ENCODE peak calls at places on chromosomes 16 and 17, in five cellular contexts. One of them, this sample, is unnamed.

GRCh38 chr16:68539704-68540370 is 746 bp downstream of the ZFP90 start:
- DNase-seq in testis: no peak
- DNase-seq in ovary: no peak
- DNase-seq in transverse colon: no peak
- DNase-seq in upper lobe of left lung: no peak
- DNase-seq in this sample: no peak

GRCh38 chr17:5373112-5373511 is 46.4 kb downstream of the NUP88 start:
- DNase-seq in testis: no peak
- DNase-seq in ovary: no peak
- DNase-seq in transverse colon: no peak
- DNase-seq in upper lobe of left lung: no peak
- DNase-seq in this sample: no peak

GRCh38 chr17:7702776-7703175 is 2.2 kb upstream of the EFNB3 start:
- DNase-seq in testis: no peak
- DNase-seq in ovary: no peak
- DNase-seq in transverse colon: no peak
- DNase-seq in upper lobe of left lung: no peak
- DNase-seq in this sample: no peak

GRCh38 chr17:64679710-64680216 is 17.7 kb upstream of the SMURF2 start:
- DNase-seq in testis: no peak
- DNase-seq in ovary: no peak
- DNase-seq in transverse colon: no peak
- DNase-seq in upper lobe of left lung: no peak
- DNase-seq in this sample: no peak

GRCh38 chr17:35299108-35299507 is 56.2 kb downstream of the SLFN5 start:
- DNase-seq in testis: no peak
- DNase-seq in ovary: no peak
- DNase-seq in transverse colon: no peak
- DNase-seq in upper lobe of left lung: no peak
- DNase-seq in this sample: no peak

GRCh38 chr17:83057397-83057761 is 22.0 kb upstream of the METRNL start:
- DNase-seq in testis: no peak
- DNase-seq in ovary: no peak
- DNase-seq in transverse colon: no peak
- DNase-seq in upper lobe of left lung: peak; percentile 69
- DNase-seq in this sample: no peak

GRCh38 chr17:70767102-70767701 is 597.9 kb downstream of the KCNJ2 start:
- DNase-seq in testis: no peak
- DNase-seq in ovary: no peak
- DNase-seq in transverse colon: no peak
- DNase-seq in upper lobe of left lung: no peak
- DNase-seq in this sample: no peak

GRCh38 chr16:1906052-1906845 is 12.0 kb downstream of the HS3ST6 start:
- DNase-seq in testis: no peak
- DNase-seq in ovary: no peak
- DNase-seq in transverse colon: no peak
- DNase-seq in upper lobe of left lung: no peak
- DNase-seq in this sample: peak; percentile 91

GRCh38 chr16:84423416-84423837 is 55.1 kb downstream of the ATP2C2 start:
- DNase-seq in testis: no peak
- DNase-seq in ovary: no peak
- DNase-seq in transverse colon: no peak
- DNase-seq in upper lobe of left lung: no peak
- DNase-seq in this sample: no peak

GRCh38 chr17:71109697-71110096 is 940.4 kb downstream of the KCNJ2 start:
- DNase-seq in testis: no peak
- DNase-seq in ovary: no peak
- DNase-seq in transverse colon: no peak
- DNase-seq in upper lobe of left lung: no peak
- DNase-seq in this sample: no peak

DNA sequence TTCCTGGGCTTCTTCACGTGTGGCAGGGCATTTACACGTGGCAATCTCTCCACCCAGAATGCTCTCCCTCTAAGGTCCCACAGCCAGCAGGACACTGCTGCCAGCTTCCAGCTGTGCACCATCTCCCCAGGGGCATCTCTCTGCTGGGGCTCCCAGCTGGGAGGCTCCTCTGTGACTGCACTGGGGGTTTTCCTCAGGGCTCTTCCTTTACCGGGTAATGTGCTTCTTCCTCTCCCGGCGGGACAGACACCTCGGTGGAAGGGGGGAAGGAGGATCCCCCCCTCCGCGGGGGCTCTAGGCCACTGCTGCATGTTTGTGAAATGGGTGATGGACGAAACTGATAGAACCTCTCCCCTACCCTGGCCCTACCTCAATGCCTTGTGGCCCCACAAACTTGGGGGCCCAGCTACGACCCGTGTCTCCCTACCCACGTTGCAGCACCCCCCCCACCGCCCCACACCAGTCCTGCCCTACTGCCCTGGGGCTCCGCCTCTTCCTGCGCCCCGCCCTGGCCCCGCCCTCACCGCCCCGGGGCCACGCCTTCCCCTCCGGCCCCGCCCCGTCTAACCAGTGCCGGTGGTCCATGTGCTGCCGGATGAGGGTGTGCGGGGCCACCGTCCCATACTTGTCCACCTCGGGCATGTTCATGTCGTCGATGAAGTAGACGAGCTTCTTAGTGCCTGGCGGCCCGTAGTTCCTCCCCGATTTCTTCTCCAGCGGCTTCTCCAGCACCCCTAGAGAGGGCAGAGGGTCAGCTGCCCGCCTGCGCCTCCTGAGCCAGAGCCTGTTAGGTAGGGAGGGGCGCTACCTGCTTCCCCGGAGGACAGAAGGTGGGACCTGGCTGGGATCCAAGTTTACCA is 92.7 kb downstream of the DNAH17 start:
- DNase-seq in testis: peak; percentile 44
- DNase-seq in ovary: no peak
- DNase-seq in transverse colon: peak; percentile 51
- DNase-seq in upper lobe of left lung: peak; percentile 93
- DNase-seq in this sample: no peak
- TF ChIP-seq POLR2A in testis: no peak
- TF ChIP-seq POLR2A in ovary: no peak
- TF ChIP-seq POLR2A in transverse colon: no peak
- TF ChIP-seq POLR2A in upper lobe of left lung: no peak
- TF ChIP-seq POLR2A in this sample: no peak

DNA sequence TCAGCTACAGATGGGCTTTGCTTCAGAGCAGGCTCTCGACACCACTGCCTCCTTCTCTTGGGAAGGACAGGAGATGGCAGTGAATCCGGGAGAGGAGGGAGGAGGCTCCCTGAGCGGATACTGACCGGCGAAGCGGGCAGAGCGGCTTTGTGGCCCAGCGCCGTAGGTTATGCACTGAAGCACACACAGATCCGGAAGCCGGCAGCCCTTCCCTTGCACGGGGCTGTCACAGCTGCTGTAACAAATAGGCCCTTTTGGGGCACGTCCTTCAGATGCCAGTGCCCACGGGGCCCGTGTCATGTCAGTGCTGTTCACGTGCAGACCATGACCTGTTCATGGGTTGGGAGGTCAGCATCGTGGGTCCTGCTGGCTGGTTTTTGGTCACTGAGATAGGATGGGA is 144.7 kb upstream of the CHMP6 start:
- DNase-seq in testis: no peak
- DNase-seq in ovary: no peak
- DNase-seq in transverse colon: no peak
- DNase-seq in upper lobe of left lung: peak; percentile 53
- DNase-seq in this sample: no peak
- H3K4me1 ChIP-seq in testis: no peaks in the 10 kb centered on the region
- H3K4me1 ChIP-seq in ovary: no peaks in the 10 kb centered on the region
- H3K4me1 ChIP-seq in transverse colon: no peaks in the 10 kb centered on the region
- H3K4me1 ChIP-seq in upper lobe of left lung: no peaks in the 10 kb centered on the region
- H3K4me1 ChIP-seq in this sample: no peaks in the 10 kb centered on the region

GRCh38 chr17:42682400-42683384 is at the start of gene CNTNAP1:
- DNase-seq in testis: peak; percentile 69
- DNase-seq in ovary: peak; percentile 79
- DNase-seq in transverse colon: peak; percentile 68
- DNase-seq in upper lobe of left lung: peak; percentile 90
- DNase-seq in this sample: no peak
- TF ChIP-seq POLR2A in testis: no peak
- TF ChIP-seq POLR2A in ovary: no peak
- TF ChIP-seq POLR2A in transverse colon: no peak
- TF ChIP-seq POLR2A in upper lobe of left lung: no peak
- TF ChIP-seq POLR2A in this sample: no peak

DNA sequence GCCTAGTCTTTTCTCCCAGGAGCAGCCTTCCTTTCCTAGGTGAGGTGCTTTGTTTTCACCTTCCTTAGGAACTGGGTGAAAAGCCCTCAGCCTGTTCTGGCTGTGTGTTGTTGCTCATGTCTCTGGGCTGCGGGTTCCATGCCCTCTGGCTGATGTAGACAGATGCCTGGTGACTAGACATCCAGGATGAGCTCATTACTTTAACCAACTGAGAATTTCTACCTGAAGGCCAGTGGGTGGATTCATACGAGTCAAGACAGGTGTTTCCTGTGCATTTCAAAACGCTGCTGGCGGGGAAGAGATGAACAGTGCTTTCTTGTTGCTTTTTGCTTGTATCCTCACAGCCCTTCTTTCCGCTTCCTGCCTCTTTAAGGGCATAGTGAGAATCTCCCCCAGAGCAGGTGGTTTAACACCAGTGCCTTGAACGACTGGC is 22.3 kb downstream of the SAP30BP start:
- DNase-seq in testis: no peak
- DNase-seq in ovary: no peak
- DNase-seq in transverse colon: no peak
- DNase-seq in upper lobe of left lung: no peak
- DNase-seq in this sample: peak; percentile 85
- H3K4me1 ChIP-seq in testis: peaks cover 18% of the 10 kb centered on the region
- H3K4me1 ChIP-seq in ovary: no peaks in the 10 kb centered on the region
- H3K4me1 ChIP-seq in transverse colon: peaks cover 22% of the 10 kb centered on the region
- H3K4me1 ChIP-seq in upper lobe of left lung: peaks cover 69% of the 10 kb centered on the region
- H3K4me1 ChIP-seq in this sample: peaks cover 98% of the 10 kb centered on the region

This sample was measured in vagina.